ENCODE peak calls at places on chromosome X, in six cellular contexts. X is lung microvascular endothelial cell, T is NCI-H146, F is BJ, I is iris pigment epithelial cell, H is hepatocyte. C is an unnamed sample.

GRCh38 chrX:74426615-74427014 is 5.3 kb downstream of the SLC16A2 start:
- DNase-seq in X (no peak), T (no peak), F (no peak), I (no peak), H (no peak), C (no peak)

GRCh38 chrX:19865567-19866363 is 21.6 kb downstream of the SH3KBP1 start:
- DNase-seq in X (no peak), T (no peak), F (no peak), I (no peak), H (no peak), C (no peak)

GRCh38 chrX:150779367-150779766 is 86.2 kb downstream of the MTMR1 start:
- DNase-seq in X (no peak), T (no peak), F (no peak), I (no peak), H (no peak), C (no peak)

GRCh38 chrX:100673397-100673953 is 29.5 kb downstream of the SRPX2 start:
- DNase-seq in X (peak), T (no peak), F (peak), I (peak), H (no peak), C (no peak)

GRCh38 chrX:31236231-31236630 is 164.4 kb upstream of the FTHL17 start:
- DNase-seq in X (no peak), T (no peak), F (no peak), I (no peak), H (no peak), C (no peak)

GRCh38 chrX:39984191-39984956 is 113.4 kb downstream of the BCOR start:
- DNase-seq in X (no peak), T (no peak), F (no peak), I (peak), H (peak), C (no peak)

GRCh38 chrX:22365460-22365859 is 92.7 kb downstream of the CBLL2 start:
- DNase-seq in X (peak), T (no peak), F (no peak), I (peak), H (no peak), C (no peak)

GRCh38 chrX:3219231-3219630 is 127.2 kb downstream of the MXRA5 start:
- DNase-seq in X (no peak), T (no peak), F (no peak), I (no peak), H (no peak), C (no peak)

GRCh38 chrX:153929576-153929975 is 3.5 kb upstream of the ARHGAP4 start:
- DNase-seq in X (no peak), T (no peak), F (no peak), I (no peak), H (no peak), C (no peak)

GRCh38 chrX:100663651-100664050 is 19.7 kb downstream of the SRPX2 start:
- DNase-seq in X (no peak), T (peak), F (no peak), I (no peak), H (no peak), C (no peak)

GRCh38 chrX:24858004-24858746 is 157.6 kb downstream of the ARX start:
- DNase-seq in X (no peak), T (no peak), F (no peak), I (peak), H (no peak), C (no peak)

GRCh38 chrX:133661962-133662839 is 246.9 kb upstream of the GPC4 start:
- DNase-seq in X (no peak), T (no peak), F (no peak), I (no peak), H (no peak), C (no peak)

GRCh38 chrX:18119856-18120255 is 100.8 kb downstream of the BEND2 start:
- DNase-seq in X (no peak), T (peak), F (no peak), I (no peak), H (no peak), C (no peak)

GRCh38 chrX:151821226-151821625 is 86.7 kb downstream of the CNGA2 start:
- DNase-seq in X (no peak), T (no peak), F (no peak), I (no peak), H (no peak), C (no peak)

GRCh38 chrX:21745756-21746155 is 12.2 kb downstream of the SMPX start:
- DNase-seq in X (peak), T (peak), F (no peak), I (peak), H (peak), C (no peak)

GRCh38 chrX:118100091-118100490 is 16.5 kb downstream of the KLHL13 start:
- DNase-seq in X (no peak), T (no peak), F (no peak), I (no peak), H (no peak), C (no peak)

GRCh38 chrX:149512225-149512885 is 7.2 kb upstream of the IDS start:
- DNase-seq in X (peak), T (peak), F (no peak), I (peak), H (peak), C (peak)

GRCh38 chrX:100645106-100645505 is 1.1 kb downstream of the SRPX2 start:
- DNase-seq in X (no peak), T (no peak), F (no peak), I (no peak), H (no peak), C (no peak)

GRCh38 chrX:141989802-141990201 is 86.1 kb downstream of the MAGEC1 start:
- DNase-seq in X (no peak), T (no peak), F (no peak), I (peak), H (no peak), C (no peak)

GRCh38 chrX:143017272-143017671 is 8.5 kb upstream of the SPANXN4 start:
- DNase-seq in X (no peak), T (no peak), F (no peak), I (no peak), H (no peak), C (no peak)

GRCh38 chrX:15451913-15452312 is 41.2 kb downstream of the PIR start:
- DNase-seq in X (no peak), T (no peak), F (no peak), I (no peak), H (no peak), C (no peak)

GRCh38 chrX:131741103-131741581 is 197.3 kb downstream of the OR13H1 start:
- DNase-seq in X (peak), T (no peak), F (no peak), I (peak), H (no peak), C (peak)

GRCh38 chrX:57286507-57287251 is at the start of gene FAAH2:
- DNase-seq in X (no peak), T (peak), F (no peak), I (no peak), H (peak), C (no peak)

GRCh38 chrX:136156560-136157117 is 9.3 kb downstream of the FHL1 start:
- DNase-seq in X (no peak), T (no peak), F (no peak), I (no peak), H (no peak), C (no peak)

GRCh38 chrX:69024931-69025330 is 140.3 kb downstream of the PJA1 start:
- DNase-seq in X (peak), T (no peak), F (no peak), I (peak), H (peak), C (no peak)

GRCh38 chrX:46882266-46882665 is 30.0 kb upstream of the JADE3 start:
- DNase-seq in X (no peak), T (no peak), F (no peak), I (no peak), H (no peak), C (no peak)

GRCh38 chrX:28398352-28398751 is 188.9 kb upstream of the IL1RAPL1 start:
- DNase-seq in X (no peak), T (no peak), F (no peak), I (peak), H (no peak), C (no peak)

GRCh38 chrX:22097295-22097694 is 65.2 kb downstream of the PHEX start:
- DNase-seq in X (peak), T (no peak), F (no peak), I (peak), H (peak), C (no peak)

GRCh38 chrX:46198858-46199257 is 346.4 kb downstream of the ZNF674 start:
- DNase-seq in X (no peak), T (no peak), F (no peak), I (peak), H (no peak), C (no peak)

GRCh38 chrX:97027384-97027922 is 143.7 kb downstream of the RPA4 start:
- DNase-seq in X (no peak), T (peak), F (no peak), I (no peak), H (no peak), C (no peak)

GRCh38 chrX:7889138-7889537 is 38.1 kb downstream of the PNPLA4 start:
- DNase-seq in X (no peak), T (no peak), F (no peak), I (no peak), H (no peak), C (no peak)